ENCODE peak calls at places on chromosomes 7 and 10, in eight cellular contexts. I is K562, P is MM.1S, G is IMR-90, N is mesenchymal stem cell, U is PC-3, Y is fibroblast of lung, H is astrocyte. D is an unnamed sample. For H3K4me1, the result is how much of the 10 kb centered on the place peaks cover.

GRCh38 chr7:148540041-148540738 is 50.4 kb upstream of the C7orf33 start:
- DNase-seq in I (no peak), P (no peak), G (peak), N (peak), U (peak), Y (peak), H (peak), D (peak)

GRCh38 chr7:129465080-129465479 is 30.8 kb downstream of the STRIP2 start:
- DNase-seq in I (no peak), P (no peak), G (no peak), N (no peak), U (no peak), Y (no peak), H (no peak), D (no peak)

GRCh38 chr10:123741146-123741545 is 75.0 kb downstream of the GPR26 start:
- DNase-seq in I (no peak), P (no peak), G (no peak), N (no peak), U (no peak), Y (no peak), H (no peak), D (no peak)

GRCh38 chr7:111746950-111747349 is 184.7 kb upstream of the IMMP2L start:
- DNase-seq in I (no peak), P (no peak), G (no peak), N (no peak), U (no peak), Y (no peak), H (no peak), D (no peak)

GRCh38 chr10:103660364-103661197 is 167.1 kb downstream of the NEURL1 start:
- DNase-seq in I (no peak), P (no peak), G (peak), N (no peak), U (no peak), Y (peak), H (no peak), D (peak)

GRCh38 chr10:63423489-63423888 is 42.3 kb downstream of the JMJD1C start:
- DNase-seq in I (no peak), P (no peak), G (peak), N (no peak), U (no peak), Y (no peak), H (no peak), D (no peak)

GRCh38 chr7:144777005-144777814 is 58.6 kb downstream of the TPK1 start:
- DNase-seq in I (no peak), P (no peak), G (no peak), N (no peak), U (no peak), Y (no peak), H (no peak), D (no peak)

GRCh38 chr7:106419455-106420182 is 134.8 kb upstream of the NAMPT start:
- DNase-seq in I (no peak), P (no peak), G (no peak), N (peak), U (no peak), Y (peak), H (no peak), D (peak)

GRCh38 chr7:30389793-30390192 is 88.8 kb downstream of the NOD1 start:
- DNase-seq in I (no peak), P (no peak), G (no peak), N (no peak), U (no peak), Y (no peak), H (no peak), D (no peak)

GRCh38 chr7:55250313-55250712 is 114.8 kb upstream of the LANCL2 start:
- DNase-seq in I (no peak), P (no peak), G (no peak), N (peak), U (peak), Y (no peak), H (no peak), D (no peak)

GRCh38 chr10:60433684-60434083 is 44.0 kb upstream of the ANK3 start:
- DNase-seq in I (no peak), P (no peak), G (peak), N (peak), U (peak), Y (peak), H (peak), D (peak)

GRCh38 chr7:22001345-22002004 is 55.8 kb upstream of the CDCA7L start:
- DNase-seq in I (peak), P (peak), G (peak), N (peak), U (peak), Y (peak), H (peak), D (peak)

GRCh38 chr7:113015038-113015645 is 71.5 kb downstream of the GPR85 start:
- DNase-seq in I (peak), P (peak), G (peak), N (peak), U (peak), Y (peak), H (peak), D (peak)

GRCh38 chr7:28135760-28136159 is 44.8 kb downstream of the JAZF1 start:
- DNase-seq in I (no peak), P (no peak), G (no peak), N (no peak), U (no peak), Y (no peak), H (no peak), D (no peak)

GRCh38 chr10:120121768-120122167 is 229.2 kb downstream of the SEC23IP start:
- DNase-seq in I (no peak), P (no peak), G (no peak), N (no peak), U (no peak), Y (no peak), H (no peak), D (no peak)
- H3K4me1 ChIP-seq in I (under half), P (under half), G (under half), N (under half), U (under half), Y (under half), H (under half), D (under half)

GRCh38 chr7:128026551-128026950 is 4.7 kb downstream of the LRRC4 start:
- DNase-seq in I (no peak), P (no peak), G (no peak), N (no peak), U (no peak), Y (no peak), H (no peak), D (no peak)

GRCh38 chr7:128029405-128029995 is 1.7 kb downstream of the LRRC4 start:
- DNase-seq in I (no peak), P (no peak), G (no peak), N (no peak), U (no peak), Y (no peak), H (no peak), D (no peak)

GRCh38 chr7:128030263-128030998 is 806 bp downstream of the LRRC4 start:
- DNase-seq in I (no peak), P (no peak), G (no peak), N (no peak), U (no peak), Y (no peak), H (no peak), D (no peak)

GRCh38 chr7:128025380-128025779 is 5.9 kb downstream of the LRRC4 start:
- DNase-seq in I (no peak), P (no peak), G (peak), N (no peak), U (peak), Y (peak), H (peak), D (no peak)

DNA sequence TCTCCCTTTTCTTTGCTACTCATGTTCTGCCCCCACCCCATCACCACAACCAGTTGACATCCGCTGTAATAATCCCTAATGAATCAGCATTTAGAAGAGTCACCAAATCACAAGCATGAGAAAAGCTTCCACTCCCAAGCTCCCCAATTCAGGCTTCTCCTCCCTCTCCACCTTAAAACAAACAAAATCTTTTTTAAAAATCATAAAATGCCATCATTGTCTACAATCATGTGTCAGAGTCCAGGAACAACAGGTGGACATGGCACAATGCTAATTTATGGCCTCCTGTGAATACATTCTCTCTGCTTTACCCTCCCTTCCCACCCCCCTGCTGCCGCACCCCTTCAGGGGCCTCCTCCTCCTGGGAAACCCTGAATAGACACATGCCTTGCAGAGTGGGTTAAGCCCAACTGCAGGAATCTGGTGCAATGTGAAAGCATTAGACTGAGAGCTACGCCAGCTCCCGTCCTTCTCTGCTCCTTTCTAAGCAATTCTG is 3.7 kb downstream of the LRRC4 start:
- DNase-seq in I (no peak), P (no peak), G (peak), N (no peak), U (peak), Y (no peak), H (no peak), D (no peak)
- H3K9ac ChIP-seq in I (no peak), P (no peak), G (no peak), N (no peak), U (peak), Y (no peak), H (no peak), D (no peak)

GRCh38 chr7:99380823-99381663 is 6.5 kb downstream of the ARPC1B start:
- DNase-seq in I (no peak), P (peak), G (no peak), N (no peak), U (no peak), Y (no peak), H (no peak), D (no peak)

GRCh38 chr7:99381664-99382075 is 7.1 kb downstream of the ARPC1B start:
- DNase-seq in I (no peak), P (no peak), G (no peak), N (no peak), U (no peak), Y (no peak), H (no peak), D (no peak)

GRCh38 chr7:99380032-99380822 is 5.7 kb downstream of the ARPC1B start:
- DNase-seq in I (peak), P (no peak), G (peak), N (peak), U (no peak), Y (peak), H (no peak), D (peak)

GRCh38 chr7:99375070-99375807 is 709 bp downstream of the ARPC1B start:
- DNase-seq in I (peak), P (peak), G (peak), N (peak), U (peak), Y (peak), H (peak), D (peak)

GRCh38 chr7:99379043-99379577 is 4.6 kb downstream of the ARPC1B start:
- DNase-seq in I (peak), P (peak), G (peak), N (peak), U (peak), Y (peak), H (peak), D (peak)
- H3K4me3 ChIP-seq in I (peak), P (peak), G (no peak), N (no peak), U (no peak), Y (peak), H (no peak), D (peak)

GRCh38 chr7:36564500-36564899 is 159.8 kb downstream of the AOAH start:
- DNase-seq in I (no peak), P (peak), G (no peak), N (no peak), U (no peak), Y (no peak), H (no peak), D (no peak)

GRCh38 chr7:36570508-36571219 is 153.6 kb downstream of the AOAH start:
- DNase-seq in I (no peak), P (no peak), G (no peak), N (no peak), U (no peak), Y (no peak), H (no peak), D (no peak)

GRCh38 chr7:36567699-36568436 is 156.4 kb downstream of the AOAH start:
- DNase-seq in I (no peak), P (no peak), G (no peak), N (no peak), U (no peak), Y (no peak), H (no peak), D (no peak)

GRCh38 chr7:36565792-36566356 is 158.4 kb downstream of the AOAH start:
- DNase-seq in I (no peak), P (no peak), G (no peak), N (no peak), U (no peak), Y (no peak), H (no peak), D (peak)

DNA sequence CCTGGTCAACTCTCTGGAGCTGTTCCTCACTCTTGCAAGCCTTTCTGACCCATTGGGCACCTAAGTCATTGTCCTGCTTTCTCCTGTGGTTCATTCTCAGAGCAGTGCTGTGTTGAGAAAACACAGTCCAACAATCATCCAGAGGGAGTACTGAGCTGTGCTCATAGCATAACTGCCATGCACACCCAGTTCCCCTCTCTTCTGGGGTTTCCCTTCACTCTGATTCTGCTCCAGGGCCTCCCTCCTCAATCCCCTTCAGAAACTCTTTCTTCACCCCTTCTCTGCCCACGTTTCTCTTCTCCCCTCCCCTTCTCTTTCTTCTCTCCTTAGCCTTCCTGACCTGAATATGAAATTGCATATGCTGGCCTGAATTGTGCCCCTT is 155.9 kb downstream of the AOAH start:
- DNase-seq in I (no peak), P (no peak), G (no peak), N (no peak), U (no peak), Y (no peak), H (no peak), D (no peak)
- H3K4me1 ChIP-seq in I (under half), P (under half), G (under half), N (under half), U (under half), Y (under half), H (under half), D (under half)

GRCh38 chr7:23013715-23014649 is at the start of gene HYCC1:
- DNase-seq in I (peak), P (peak), G (peak), N (peak), U (peak), Y (peak), H (peak), D (peak)

GRCh38 chr7:23016345-23017253 is 2.7 kb upstream of the HYCC1 start:
- DNase-seq in I (no peak), P (no peak), G (no peak), N (no peak), U (no peak), Y (no peak), H (no peak), D (no peak)

GRCh38 chr7:23014681-23015080 is 751 bp upstream of the HYCC1 start:
- DNase-seq in I (no peak), P (peak), G (no peak), N (no peak), U (no peak), Y (no peak), H (no peak), D (no peak)

GRCh38 chr7:23018747-23019146 is 4.8 kb upstream of the HYCC1 start:
- DNase-seq in I (no peak), P (no peak), G (peak), N (no peak), U (no peak), Y (peak), H (no peak), D (no peak)

DNA sequence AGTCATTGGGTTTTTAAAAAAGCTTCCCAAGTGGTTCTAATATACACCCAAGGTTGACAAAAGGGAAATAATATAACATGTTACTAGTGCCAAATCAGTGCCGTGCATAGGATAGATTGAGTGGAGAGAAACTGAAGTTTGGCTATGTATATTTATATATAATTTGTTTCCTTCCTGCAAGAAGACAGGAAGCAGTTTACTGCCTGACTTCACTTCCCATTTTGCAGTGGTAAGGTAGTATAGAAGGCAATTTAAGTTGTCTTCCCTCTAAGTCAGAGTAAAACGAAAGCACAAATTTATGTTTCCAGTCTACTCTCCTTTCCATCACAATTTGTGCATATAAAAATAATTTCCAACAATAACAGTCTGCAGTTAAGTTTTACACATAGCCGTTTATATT is 3.4 kb upstream of the HYCC1 start:
- DNase-seq in I (no peak), P (no peak), G (no peak), N (no peak), U (no peak), Y (no peak), H (no peak), D (no peak)
- H3K9ac ChIP-seq in I (no peak), P (no peak), G (no peak), N (no peak), U (no peak), Y (no peak), H (no peak), D (no peak)